ENCODE peak calls at places on chromosome 17, in five cellular contexts. J is type B pancreatic cell, Y is HCT116, I is stomach, Z is kidney tubule cell. B is an unnamed sample.

GRCh38 chr17:36008998-36009665 is 7.8 kb upstream of the CCL15 start:
- DNase-seq in J (no peak), Y (no peak), I (no peak), Z (no peak), B (no peak)

GRCh38 chr17:19630651-19631050 is 17.9 kb upstream of the ALDH3A2 start:
- DNase-seq in J (no peak), Y (no peak), I (no peak), Z (no peak), B (no peak)

GRCh38 chr17:47726796-47727703 is 6.0 kb upstream of the TBX21 start:
- DNase-seq in J (no peak), Y (no peak), I (no peak), Z (no peak), B (no peak)

GRCh38 chr17:78250891-78251772 is 19.7 kb downstream of the TMEM235 start:
- DNase-seq in J (peak; percentile 94), Y (peak; percentile 71), I (peak; percentile 87), Z (peak; percentile 88), B (peak; percentile 77)

GRCh38 chr17:33949100-33949499 is 306.0 kb upstream of the CCL2 start:
- DNase-seq in J (no peak), Y (no peak), I (no peak), Z (peak; percentile 30), B (no peak)

GRCh38 chr17:43875476-43876147 is 28.6 kb downstream of the CD300LG start:
- DNase-seq in J (no peak), Y (no peak), I (no peak), Z (peak; percentile 19), B (no peak)

GRCh38 chr17:5047446-5047845 is 12.2 kb upstream of the SLC52A1 start:
- DNase-seq in J (no peak), Y (no peak), I (no peak), Z (no peak), B (no peak)

GRCh38 chr17:80656590-80656989 is 112.0 kb downstream of the RPTOR start:
- DNase-seq in J (no peak), Y (no peak), I (no peak), Z (no peak), B (no peak)

GRCh38 chr17:44065668-44066203 is 735 bp downstream of the LSM12 start:
- DNase-seq in J (no peak), Y (no peak), I (no peak), Z (peak; percentile 22), B (no peak)

GRCh38 chr17:74201250-74201649 is 2.2 kb upstream of the RPL38 start:
- DNase-seq in J (no peak), Y (no peak), I (no peak), Z (no peak), B (no peak)

GRCh38 chr17:76556759-76557367 is 17.0 kb downstream of the PRCD start:
- DNase-seq in J (no peak), Y (no peak), I (peak; percentile 36), Z (peak; percentile 47), B (no peak)